ENCODE peak calls at places on chromosomes 6 and 20, in nine cellular contexts. One of them, this sample, is unnamed.

GRCh38 chr20:21512634-21513180 is 1.2 kb downstream of the NKX2-2 start:
- DNase-seq in NB4: no peak
- DNase-seq in body of pancreas: no peak
- DNase-seq in fibroblast of mammary gland: no peak
- DNase-seq in cardiac muscle cell: no peak
- DNase-seq in SJSA1: peak; percentile 27
- DNase-seq in astrocyte of the spinal cord: no peak
- DNase-seq in heart left ventricle: no peak
- DNase-seq in AG04450: no peak
- DNase-seq in this sample: peak; percentile 45

GRCh38 chr6:69164564-69165252 is 529.6 kb downstream of the ADGRB3 start:
- DNase-seq in NB4: no peak
- DNase-seq in body of pancreas: no peak
- DNase-seq in fibroblast of mammary gland: no peak
- DNase-seq in cardiac muscle cell: no peak
- DNase-seq in SJSA1: no peak
- DNase-seq in astrocyte of the spinal cord: no peak
- DNase-seq in heart left ventricle: no peak
- DNase-seq in AG04450: no peak
- DNase-seq in this sample: no peak

GRCh38 chr20:52312131-52312729 is 120.7 kb upstream of the ZFP64 start:
- DNase-seq in NB4: peak; percentile 67
- DNase-seq in body of pancreas: peak; percentile 57
- DNase-seq in fibroblast of mammary gland: peak; percentile 65
- DNase-seq in cardiac muscle cell: peak; percentile 78
- DNase-seq in SJSA1: peak; percentile 48
- DNase-seq in astrocyte of the spinal cord: peak; percentile 61
- DNase-seq in heart left ventricle: no peak
- DNase-seq in AG04450: peak; percentile 16
- DNase-seq in this sample: peak; percentile 12

GRCh38 chr6:15539722-15540270 is 123.0 kb downstream of the DTNBP1 start:
- DNase-seq in NB4: no peak
- DNase-seq in body of pancreas: no peak
- DNase-seq in fibroblast of mammary gland: peak; percentile 37
- DNase-seq in cardiac muscle cell: peak; percentile 25
- DNase-seq in SJSA1: no peak
- DNase-seq in astrocyte of the spinal cord: no peak
- DNase-seq in heart left ventricle: no peak
- DNase-seq in AG04450: no peak
- DNase-seq in this sample: no peak

GRCh38 chr20:40797425-40797824 is 108.4 kb upstream of the MAFB start:
- DNase-seq in NB4: peak; percentile 22
- DNase-seq in body of pancreas: no peak
- DNase-seq in fibroblast of mammary gland: peak; percentile 22
- DNase-seq in cardiac muscle cell: peak; percentile 29
- DNase-seq in SJSA1: no peak
- DNase-seq in astrocyte of the spinal cord: peak; percentile 16
- DNase-seq in heart left ventricle: no peak
- DNase-seq in AG04450: no peak
- DNase-seq in this sample: no peak

GRCh38 chr6:100203391-100203790 is 209.4 kb upstream of the MCHR2 start:
- DNase-seq in NB4: peak; percentile 61
- DNase-seq in body of pancreas: no peak
- DNase-seq in fibroblast of mammary gland: peak; percentile 98
- DNase-seq in cardiac muscle cell: peak; percentile 91
- DNase-seq in SJSA1: peak; percentile 79
- DNase-seq in astrocyte of the spinal cord: peak; percentile 94
- DNase-seq in heart left ventricle: no peak
- DNase-seq in AG04450: peak; percentile 87
- DNase-seq in this sample: peak; percentile 47

GRCh38 chr6:3205913-3206312 is 21.5 kb downstream of the TUBB2B start:
- DNase-seq in NB4: peak; percentile 85
- DNase-seq in body of pancreas: no peak
- DNase-seq in fibroblast of mammary gland: peak; percentile 97
- DNase-seq in cardiac muscle cell: peak; percentile 95
- DNase-seq in SJSA1: no peak
- DNase-seq in astrocyte of the spinal cord: peak; percentile 89
- DNase-seq in heart left ventricle: no peak
- DNase-seq in AG04450: peak; percentile 47
- DNase-seq in this sample: no peak

GRCh38 chr20:36467076-36467999 is 74.0 kb upstream of the MYL9 start:
- DNase-seq in NB4: no peak
- DNase-seq in body of pancreas: peak; percentile 83
- DNase-seq in fibroblast of mammary gland: peak; percentile 84
- DNase-seq in cardiac muscle cell: no peak
- DNase-seq in SJSA1: no peak
- DNase-seq in astrocyte of the spinal cord: peak; percentile 43
- DNase-seq in heart left ventricle: peak; percentile 82
- DNase-seq in AG04450: no peak
- DNase-seq in this sample: peak; percentile 95

GRCh38 chr6:16854986-16855385 is 93.7 kb upstream of the ATXN1 start:
- DNase-seq in NB4: no peak
- DNase-seq in body of pancreas: no peak
- DNase-seq in fibroblast of mammary gland: no peak
- DNase-seq in cardiac muscle cell: no peak
- DNase-seq in SJSA1: peak; percentile 67
- DNase-seq in astrocyte of the spinal cord: peak; percentile 25
- DNase-seq in heart left ventricle: no peak
- DNase-seq in AG04450: no peak
- DNase-seq in this sample: no peak

GRCh38 chr20:33744181-33744580 is 12.4 kb downstream of the ZNF341 start:
- DNase-seq in NB4: no peak
- DNase-seq in body of pancreas: no peak
- DNase-seq in fibroblast of mammary gland: no peak
- DNase-seq in cardiac muscle cell: no peak
- DNase-seq in SJSA1: no peak
- DNase-seq in astrocyte of the spinal cord: no peak
- DNase-seq in heart left ventricle: no peak
- DNase-seq in AG04450: no peak
- DNase-seq in this sample: no peak

GRCh38 chr20:32896521-32897280 is 38.0 kb downstream of the EFCAB8 start:
- DNase-seq in NB4: peak; percentile 24
- DNase-seq in body of pancreas: no peak
- DNase-seq in fibroblast of mammary gland: no peak
- DNase-seq in cardiac muscle cell: no peak
- DNase-seq in SJSA1: no peak
- DNase-seq in astrocyte of the spinal cord: no peak
- DNase-seq in heart left ventricle: peak; percentile 49
- DNase-seq in AG04450: no peak
- DNase-seq in this sample: no peak

GRCh38 chr20:18719426-18719825 is 94.2 kb upstream of the SCP2D1 start:
- DNase-seq in NB4: no peak
- DNase-seq in body of pancreas: no peak
- DNase-seq in fibroblast of mammary gland: peak; percentile 57
- DNase-seq in cardiac muscle cell: peak; percentile 10
- DNase-seq in SJSA1: no peak
- DNase-seq in astrocyte of the spinal cord: peak; percentile 64
- DNase-seq in heart left ventricle: no peak
- DNase-seq in AG04450: no peak
- DNase-seq in this sample: no peak

GRCh38 chr6:49336514-49337131 is 126.4 kb downstream of the MMUT start:
- DNase-seq in NB4: peak; percentile 73
- DNase-seq in body of pancreas: peak; percentile 86
- DNase-seq in fibroblast of mammary gland: no peak
- DNase-seq in cardiac muscle cell: peak; percentile 92
- DNase-seq in SJSA1: no peak
- DNase-seq in astrocyte of the spinal cord: no peak
- DNase-seq in heart left ventricle: no peak
- DNase-seq in AG04450: no peak
- DNase-seq in this sample: no peak

GRCh38 chr6:144417686-144418085 is 132.6 kb downstream of the UTRN start:
- DNase-seq in NB4: no peak
- DNase-seq in body of pancreas: no peak
- DNase-seq in fibroblast of mammary gland: peak; percentile 60
- DNase-seq in cardiac muscle cell: no peak
- DNase-seq in SJSA1: no peak
- DNase-seq in astrocyte of the spinal cord: peak; percentile 27
- DNase-seq in heart left ventricle: no peak
- DNase-seq in AG04450: no peak
- DNase-seq in this sample: no peak

GRCh38 chr6:26427093-26427809 is 13.1 kb upstream of the BTN3A3 start:
- DNase-seq in NB4: no peak
- DNase-seq in body of pancreas: no peak
- DNase-seq in fibroblast of mammary gland: no peak
- DNase-seq in cardiac muscle cell: no peak
- DNase-seq in SJSA1: no peak
- DNase-seq in astrocyte of the spinal cord: no peak
- DNase-seq in heart left ventricle: no peak
- DNase-seq in AG04450: no peak
- DNase-seq in this sample: no peak

GRCh38 chr20:44209691-44210421 is 715 bp downstream of the OSER1 start:
- DNase-seq in NB4: peak; percentile 72
- DNase-seq in body of pancreas: peak; percentile 40
- DNase-seq in fibroblast of mammary gland: peak; percentile 52
- DNase-seq in cardiac muscle cell: peak; percentile 41
- DNase-seq in SJSA1: peak; percentile 51
- DNase-seq in astrocyte of the spinal cord: peak; percentile 25
- DNase-seq in heart left ventricle: no peak
- DNase-seq in AG04450: no peak
- DNase-seq in this sample: peak; percentile 51

GRCh38 chr20:41003143-41003932 is 25.3 kb upstream of the TOP1 start:
- DNase-seq in NB4: peak; percentile 87
- DNase-seq in body of pancreas: peak; percentile 87
- DNase-seq in fibroblast of mammary gland: peak; percentile 99
- DNase-seq in cardiac muscle cell: peak; percentile 96
- DNase-seq in SJSA1: peak; percentile 99
- DNase-seq in astrocyte of the spinal cord: peak; percentile 99
- DNase-seq in heart left ventricle: no peak
- DNase-seq in AG04450: peak; percentile 93
- DNase-seq in this sample: peak; percentile 84

GRCh38 chr6:21023210-21023609 is 489.0 kb downstream of the CDKAL1 start:
- DNase-seq in NB4: no peak
- DNase-seq in body of pancreas: no peak
- DNase-seq in fibroblast of mammary gland: no peak
- DNase-seq in cardiac muscle cell: no peak
- DNase-seq in SJSA1: peak; percentile 7
- DNase-seq in astrocyte of the spinal cord: no peak
- DNase-seq in heart left ventricle: no peak
- DNase-seq in AG04450: no peak
- DNase-seq in this sample: no peak

GRCh38 chr6:15518878-15519277 is 143.9 kb downstream of the DTNBP1 start:
- DNase-seq in NB4: no peak
- DNase-seq in body of pancreas: no peak
- DNase-seq in fibroblast of mammary gland: no peak
- DNase-seq in cardiac muscle cell: no peak
- DNase-seq in SJSA1: no peak
- DNase-seq in astrocyte of the spinal cord: no peak
- DNase-seq in heart left ventricle: no peak
- DNase-seq in AG04450: no peak
- DNase-seq in this sample: no peak

GRCh38 chr20:59790388-59790787 is 143.0 kb downstream of the SYCP2 start:
- DNase-seq in NB4: no peak
- DNase-seq in body of pancreas: no peak
- DNase-seq in fibroblast of mammary gland: no peak
- DNase-seq in cardiac muscle cell: no peak
- DNase-seq in SJSA1: no peak
- DNase-seq in astrocyte of the spinal cord: no peak
- DNase-seq in heart left ventricle: no peak
- DNase-seq in AG04450: no peak
- DNase-seq in this sample: no peak

GRCh38 chr20:59788196-59788735 is 145.2 kb downstream of the SYCP2 start:
- DNase-seq in NB4: no peak
- DNase-seq in body of pancreas: no peak
- DNase-seq in fibroblast of mammary gland: no peak
- DNase-seq in cardiac muscle cell: no peak
- DNase-seq in SJSA1: no peak
- DNase-seq in astrocyte of the spinal cord: no peak
- DNase-seq in heart left ventricle: no peak
- DNase-seq in AG04450: no peak
- DNase-seq in this sample: no peak

GRCh38 chr20:59789641-59790040 is 143.8 kb downstream of the SYCP2 start:
- DNase-seq in NB4: no peak
- DNase-seq in body of pancreas: no peak
- DNase-seq in fibroblast of mammary gland: no peak
- DNase-seq in cardiac muscle cell: no peak
- DNase-seq in SJSA1: no peak
- DNase-seq in astrocyte of the spinal cord: no peak
- DNase-seq in heart left ventricle: no peak
- DNase-seq in AG04450: no peak
- DNase-seq in this sample: no peak

GRCh38 chr20:59787186-59787890 is 146.1 kb downstream of the SYCP2 start:
- DNase-seq in NB4: peak; percentile 72
- DNase-seq in body of pancreas: no peak
- DNase-seq in fibroblast of mammary gland: no peak
- DNase-seq in cardiac muscle cell: no peak
- DNase-seq in SJSA1: no peak
- DNase-seq in astrocyte of the spinal cord: no peak
- DNase-seq in heart left ventricle: no peak
- DNase-seq in AG04450: no peak
- DNase-seq in this sample: no peak

GRCh38 chr20:59788811-59789210 is 144.6 kb downstream of the SYCP2 start:
- DNase-seq in NB4: no peak
- DNase-seq in body of pancreas: no peak
- DNase-seq in fibroblast of mammary gland: no peak
- DNase-seq in cardiac muscle cell: no peak
- DNase-seq in SJSA1: no peak
- DNase-seq in astrocyte of the spinal cord: no peak
- DNase-seq in heart left ventricle: no peak
- DNase-seq in AG04450: no peak
- DNase-seq in this sample: no peak
- H3K4me3 ChIP-seq in NB4: no peak overlapping the region
- H3K4me3 ChIP-seq in body of pancreas: no peak overlapping the region
- H3K4me3 ChIP-seq in fibroblast of mammary gland: no peak overlapping the region
- H3K4me3 ChIP-seq in cardiac muscle cell: no peak overlapping the region
- H3K4me3 ChIP-seq in SJSA1: no peak overlapping the region
- H3K4me3 ChIP-seq in astrocyte of the spinal cord: no peak overlapping the region
- H3K4me3 ChIP-seq in heart left ventricle: no peak overlapping the region
- H3K4me3 ChIP-seq in AG04450: no peak overlapping the region
- H3K4me3 ChIP-seq in this sample: no peak overlapping the region

GRCh38 chr6:163355471-163355991 is 59.0 kb upstream of the QKI start:
- DNase-seq in NB4: peak; percentile 88
- DNase-seq in body of pancreas: peak; percentile 17
- DNase-seq in fibroblast of mammary gland: peak; percentile 81
- DNase-seq in cardiac muscle cell: peak; percentile 83
- DNase-seq in SJSA1: peak; percentile 54
- DNase-seq in astrocyte of the spinal cord: peak; percentile 81
- DNase-seq in heart left ventricle: peak; percentile 87
- DNase-seq in AG04450: no peak
- DNase-seq in this sample: peak; percentile 65
- H3K4me3 ChIP-seq in NB4: peak overlapping the region; percentile 60
- H3K4me3 ChIP-seq in body of pancreas: no peak overlapping the region
- H3K4me3 ChIP-seq in fibroblast of mammary gland: peak overlapping the region; percentile 17
- H3K4me3 ChIP-seq in cardiac muscle cell: no peak overlapping the region
- H3K4me3 ChIP-seq in SJSA1: no peak overlapping the region
- H3K4me3 ChIP-seq in astrocyte of the spinal cord: no peak overlapping the region
- H3K4me3 ChIP-seq in heart left ventricle: peak overlapping the region; percentile 17
- H3K4me3 ChIP-seq in AG04450: no peak overlapping the region
- H3K4me3 ChIP-seq in this sample: no peak overlapping the region

GRCh38 chr6:43274916-43275597 is 23.0 kb upstream of the SLC22A7 start:
- DNase-seq in NB4: no peak
- DNase-seq in body of pancreas: peak; percentile 63
- DNase-seq in fibroblast of mammary gland: no peak
- DNase-seq in cardiac muscle cell: no peak
- DNase-seq in SJSA1: no peak
- DNase-seq in astrocyte of the spinal cord: no peak
- DNase-seq in heart left ventricle: peak; percentile 67
- DNase-seq in AG04450: no peak
- DNase-seq in this sample: no peak
- H3K4me3 ChIP-seq in NB4: no peak overlapping the region
- H3K4me3 ChIP-seq in body of pancreas: no peak overlapping the region
- H3K4me3 ChIP-seq in fibroblast of mammary gland: no peak overlapping the region
- H3K4me3 ChIP-seq in cardiac muscle cell: peak overlapping the region; percentile 22
- H3K4me3 ChIP-seq in SJSA1: no peak overlapping the region
- H3K4me3 ChIP-seq in astrocyte of the spinal cord: peak overlapping the region; percentile 17
- H3K4me3 ChIP-seq in heart left ventricle: peak overlapping the region; percentile 37
- H3K4me3 ChIP-seq in AG04450: peak overlapping the region; percentile 39
- H3K4me3 ChIP-seq in this sample: no peak overlapping the region

GRCh38 chr6:13538084-13538483 is 36.3 kb upstream of the SIRT5 start:
- DNase-seq in NB4: peak; percentile 56
- DNase-seq in body of pancreas: no peak
- DNase-seq in fibroblast of mammary gland: peak; percentile 69
- DNase-seq in cardiac muscle cell: peak; percentile 74
- DNase-seq in SJSA1: peak; percentile 32
- DNase-seq in astrocyte of the spinal cord: peak; percentile 60
- DNase-seq in heart left ventricle: no peak
- DNase-seq in AG04450: peak; percentile 30
- DNase-seq in this sample: peak; percentile 6
- H3K4me3 ChIP-seq in NB4: no peak overlapping the region
- H3K4me3 ChIP-seq in body of pancreas: no peak overlapping the region
- H3K4me3 ChIP-seq in fibroblast of mammary gland: no peak overlapping the region
- H3K4me3 ChIP-seq in cardiac muscle cell: no peak overlapping the region
- H3K4me3 ChIP-seq in SJSA1: no peak overlapping the region
- H3K4me3 ChIP-seq in astrocyte of the spinal cord: no peak overlapping the region
- H3K4me3 ChIP-seq in heart left ventricle: no peak overlapping the region
- H3K4me3 ChIP-seq in AG04450: no peak overlapping the region
- H3K4me3 ChIP-seq in this sample: no peak overlapping the region